ENCODE peak calls at places on chromosomes 3 and 15, in five cellular contexts. W, S, I, Q and L are unnamed samples.

GRCh38 chr3:127121850-127122249 is 71.1 kb upstream of the PRR23E start:
- DNase-seq in W (no peak), S (no peak), I (no peak), Q (no peak), L (no peak)

GRCh38 chr3:58490860-58491501 is 915 bp upstream of the KCTD6 start:
- DNase-seq in W (peak; percentile 55), S (no peak), I (no peak), Q (no peak), L (no peak)

GRCh38 chr15:83012038-83012490 is 625 bp upstream of the C15orf40 start:
- DNase-seq in W (no peak), S (no peak), I (no peak), Q (no peak), L (no peak)

GRCh38 chr3:129476586-129476985 is 36.6 kb downstream of the IFT122 start:
- DNase-seq in W (no peak), S (no peak), I (no peak), Q (no peak), L (no peak)

GRCh38 chr3:4822568-4822967 is 156.7 kb upstream of the BHLHE40 start:
- DNase-seq in W (no peak), S (no peak), I (no peak), Q (no peak), L (no peak)

GRCh38 chr3:126026761-126027160 is 57.2 kb downstream of the SLC41A3 start:
- DNase-seq in W (no peak), S (no peak), I (no peak), Q (peak; percentile 28), L (no peak)

GRCh38 chr3:52615178-52615577 is 70.5 kb downstream of the PBRM1 start:
- DNase-seq in W (no peak), S (no peak), I (no peak), Q (no peak), L (no peak)

GRCh38 chr3:4062621-4063020 is 240.5 kb upstream of the SETMAR start:
- DNase-seq in W (no peak), S (no peak), I (no peak), Q (no peak), L (no peak)

GRCh38 chr15:26623071-26623470 is 149.8 kb downstream of the GABRB3 start:
- DNase-seq in W (no peak), S (no peak), I (no peak), Q (no peak), L (no peak)

GRCh38 chr15:37098468-37099320 is 1.7 kb downstream of the MEIS2 start:
- DNase-seq in W (peak; percentile 55), S (peak; percentile 34), I (peak; percentile 74), Q (no peak), L (no peak)

GRCh38 chr15:49323207-49323606 is 99.8 kb upstream of the FGF7 start:
- DNase-seq in W (no peak), S (no peak), I (no peak), Q (no peak), L (no peak)

GRCh38 chr3:8734137-8734878 is 706 bp downstream of the CAV3 start:
- DNase-seq in W (no peak), S (no peak), I (no peak), Q (peak; percentile 63), L (no peak)

GRCh38 chr15:90873998-90874605 is 5.7 kb downstream of the FURIN start:
- DNase-seq in W (peak; percentile 47), S (peak; percentile 81), I (peak; percentile 86), Q (no peak), L (no peak)

GRCh38 chr3:77041156-77041696 is 1.3 kb downstream of the ROBO2 start:
- DNase-seq in W (no peak), S (no peak), I (no peak), Q (no peak), L (no peak)

GRCh38 chr3:39101022-39101689 is 6.3 kb downstream of the GORASP1 start:
- DNase-seq in W (no peak), S (no peak), I (peak; percentile 51), Q (no peak), L (no peak)

GRCh38 chr3:41683666-41684350 is 278.1 kb downstream of the ULK4 start:
- DNase-seq in W (peak; percentile 59), S (no peak), I (no peak), Q (no peak), L (no peak)

GRCh38 chr15:41940441-41940857 is 31.9 kb downstream of the EHD4 start:
- DNase-seq in W (no peak), S (no peak), I (no peak), Q (peak; percentile 49), L (no peak)

GRCh38 chr15:75148293-75148692 is 53.4 kb upstream of the C15orf39 start:
- DNase-seq in W (no peak), S (no peak), I (no peak), Q (no peak), L (no peak)

GRCh38 chr3:188185717-188186236 is 31.8 kb downstream of the LPP start:
- DNase-seq in W (no peak), S (peak; percentile 45), I (no peak), Q (no peak), L (no peak)

GRCh38 chr15:70061696-70062270 is 35.9 kb downstream of the TLE3 start:
- DNase-seq in W (no peak), S (no peak), I (peak; percentile 15), Q (peak; percentile 32), L (no peak)

GRCh38 chr3:150610785-150611184 is 7.7 kb downstream of the SELENOT start:
- DNase-seq in W (no peak), S (no peak), I (no peak), Q (no peak), L (no peak)

GRCh38 chr3:31522152-31522551 is 10.6 kb upstream of the STT3B start:
- DNase-seq in W (no peak), S (no peak), I (no peak), Q (no peak), L (no peak)

GRCh38 chr3:120708408-120708807 is 26.4 kb upstream of the HGD start:
- DNase-seq in W (no peak), S (no peak), I (no peak), Q (no peak), L (no peak)

DNA sequence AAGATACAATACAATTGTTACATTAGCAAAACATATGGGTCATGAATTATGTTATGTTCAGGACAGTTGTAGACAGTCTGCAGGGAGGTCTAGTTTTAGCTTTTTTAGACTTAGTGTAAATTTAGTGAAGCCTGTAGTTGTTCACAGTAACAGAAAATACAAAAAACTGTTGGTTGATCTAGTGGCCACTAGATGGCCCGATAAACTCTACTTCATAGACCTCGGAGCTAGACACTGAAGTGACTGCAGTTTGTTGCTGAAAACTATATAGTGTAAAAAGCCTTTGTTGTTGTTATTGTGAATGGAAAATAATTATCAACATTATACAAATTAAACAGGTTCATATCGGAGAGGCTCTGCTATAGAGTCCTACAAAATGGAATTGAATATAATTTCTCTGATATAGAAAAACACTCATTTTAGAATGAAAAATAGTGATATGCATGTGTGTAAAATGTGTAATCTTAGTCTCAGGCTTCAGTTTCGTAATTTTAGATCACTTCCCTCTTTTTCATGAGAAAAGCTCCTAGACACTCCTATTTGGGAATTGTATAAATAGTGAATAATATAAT is 18.3 kb downstream of the MAGEL2 start:
- DNase-seq in W (no peak), S (no peak), I (no peak), Q (no peak), L (no peak)
- TF ChIP-seq CTCF in W (peak; percentile 24), S (peak; percentile 36), I (peak; percentile 17), Q (no peak), L (no peak)

GRCh38 chr15:67154249-67154648 is 88.8 kb downstream of the SMAD3 start:
- DNase-seq in W (no peak), S (no peak), I (no peak), Q (no peak), L (no peak)
- H3K27ac ChIP-seq in W (no peak overlapping the region), S (no peak overlapping the region), I (no peak overlapping the region), Q (no peak overlapping the region), L (peak overlapping the region; percentile 52)

GRCh38 chr3:123880998-123881561 is 3.1 kb downstream of the MYLK start:
- DNase-seq in W (no peak), S (no peak), I (no peak), Q (no peak), L (no peak)

GRCh38 chr3:123877965-123878364 is 6.2 kb downstream of the MYLK start:
- DNase-seq in W (no peak), S (no peak), I (no peak), Q (no peak), L (no peak)

GRCh38 chr3:123878807-123879206 is 5.3 kb downstream of the MYLK start:
- DNase-seq in W (no peak), S (no peak), I (no peak), Q (no peak), L (no peak)

GRCh38 chr3:123877466-123877865 is 6.7 kb downstream of the MYLK start:
- DNase-seq in W (no peak), S (no peak), I (no peak), Q (no peak), L (no peak)

DNA sequence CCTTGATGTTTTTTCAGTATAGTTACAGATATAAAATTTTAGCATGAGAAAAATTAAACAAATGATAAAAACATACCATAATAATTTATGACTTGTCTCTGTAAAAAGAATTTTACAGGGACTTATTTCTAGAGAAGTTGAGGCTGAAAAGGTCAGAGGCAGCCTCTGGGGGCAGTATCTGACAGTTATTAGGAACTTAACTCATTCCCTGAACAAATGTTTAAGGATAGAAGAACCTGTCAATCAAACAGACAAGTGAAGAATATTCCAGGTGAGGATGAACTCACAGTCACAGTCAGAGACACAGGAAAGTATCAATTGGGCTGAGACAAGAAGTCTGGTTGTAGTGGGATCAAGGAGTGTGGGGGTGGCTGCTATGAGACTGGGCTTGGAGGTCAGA is 7.3 kb downstream of the MYLK start:
- DNase-seq in W (no peak), S (no peak), I (no peak), Q (no peak), L (no peak)
- TF ChIP-seq CTCF in W (peak; percentile 17), S (no peak), I (no peak), Q (no peak), L (no peak)

GRCh38 chr3:14524920-14525660 is 15.1 kb downstream of the GRIP2 start:
- DNase-seq in W (no peak), S (peak; percentile 28), I (peak; percentile 37), Q (peak; percentile 45), L (no peak)
- H3K27ac ChIP-seq in W (no peak overlapping the region), S (no peak overlapping the region), I (no peak overlapping the region), Q (no peak overlapping the region), L (peak overlapping the region; percentile 1)